ENCODE peak calls at places on chromosomes 4 and X, in six cellular contexts. One of them, this sample, is unnamed.

GRCh38 chr4:60034371-60034770 is 1165.8 kb upstream of the ADGRL3 start:
- DNase-seq in astrocyte: no peak
- DNase-seq in IMR-90: no peak
- DNase-seq in endothelial cell of umbilical vein: no peak
- DNase-seq in PC-3: no peak
- DNase-seq in fibroblast of lung: no peak
- DNase-seq in this sample: no peak

GRCh38 chr4:38241541-38241940 is 281.3 kb downstream of the PTTG2 start:
- DNase-seq in astrocyte: peak; percentile 10
- DNase-seq in IMR-90: no peak
- DNase-seq in endothelial cell of umbilical vein: no peak
- DNase-seq in PC-3: no peak
- DNase-seq in fibroblast of lung: peak; percentile 30
- DNase-seq in this sample: peak; percentile 22

GRCh38 chr4:107318078-107318477 is 282.0 kb upstream of the DKK2 start:
- DNase-seq in astrocyte: no peak
- DNase-seq in IMR-90: no peak
- DNase-seq in endothelial cell of umbilical vein: no peak
- DNase-seq in PC-3: no peak
- DNase-seq in fibroblast of lung: peak; percentile 24
- DNase-seq in this sample: peak; percentile 27

GRCh38 chr4:15930314-15930713 is 8.2 kb downstream of the FGFBP1 start:
- DNase-seq in astrocyte: no peak
- DNase-seq in IMR-90: no peak
- DNase-seq in endothelial cell of umbilical vein: no peak
- DNase-seq in PC-3: no peak
- DNase-seq in fibroblast of lung: no peak
- DNase-seq in this sample: no peak

GRCh38 chrX:69618803-69619202 is 2.9 kb downstream of the EDA start:
- DNase-seq in astrocyte: no peak
- DNase-seq in IMR-90: peak; percentile 2
- DNase-seq in endothelial cell of umbilical vein: peak; percentile 4
- DNase-seq in PC-3: peak; percentile 39
- DNase-seq in fibroblast of lung: no peak
- DNase-seq in this sample: peak; percentile 48

GRCh38 chr4:102815981-102816380 is 11.4 kb downstream of the UBE2D3 start:
- DNase-seq in astrocyte: peak; percentile 93
- DNase-seq in IMR-90: peak; percentile 95
- DNase-seq in endothelial cell of umbilical vein: peak; percentile 19
- DNase-seq in PC-3: peak; percentile 79
- DNase-seq in fibroblast of lung: peak; percentile 93
- DNase-seq in this sample: peak; percentile 59

GRCh38 chr4:168797176-168797575 is 212.9 kb downstream of the CBR4 start:
- DNase-seq in astrocyte: peak; percentile 92
- DNase-seq in IMR-90: peak; percentile 94
- DNase-seq in endothelial cell of umbilical vein: peak; percentile 72
- DNase-seq in PC-3: peak; percentile 81
- DNase-seq in fibroblast of lung: peak; percentile 90
- DNase-seq in this sample: peak; percentile 85

GRCh38 chrX:53281321-53281822 is at the start of gene IQSEC2:
- DNase-seq in astrocyte: peak; percentile 71
- DNase-seq in IMR-90: peak; percentile 77
- DNase-seq in endothelial cell of umbilical vein: peak; percentile 77
- DNase-seq in PC-3: peak; percentile 89
- DNase-seq in fibroblast of lung: peak; percentile 82
- DNase-seq in this sample: peak; percentile 91

GRCh38 chr4:13176603-13177190 is 307.4 kb downstream of the RAB28 start:
- DNase-seq in astrocyte: no peak
- DNase-seq in IMR-90: no peak
- DNase-seq in endothelial cell of umbilical vein: no peak
- DNase-seq in PC-3: no peak
- DNase-seq in fibroblast of lung: no peak
- DNase-seq in this sample: no peak

GRCh38 chr4:7031526-7032449 is 11.4 kb upstream of the TADA2B start:
- DNase-seq in astrocyte: no peak
- DNase-seq in IMR-90: no peak
- DNase-seq in endothelial cell of umbilical vein: no peak
- DNase-seq in PC-3: no peak
- DNase-seq in fibroblast of lung: peak; percentile 25
- DNase-seq in this sample: no peak

GRCh38 chr4:19063662-19064061 is 1042.1 kb upstream of the LCORL start:
- DNase-seq in astrocyte: no peak
- DNase-seq in IMR-90: no peak
- DNase-seq in endothelial cell of umbilical vein: no peak
- DNase-seq in PC-3: no peak
- DNase-seq in fibroblast of lung: no peak
- DNase-seq in this sample: no peak

GRCh38 chr4:94577136-94577535 is 125.4 kb downstream of the PDLIM5 start:
- DNase-seq in astrocyte: peak; percentile 85
- DNase-seq in IMR-90: peak; percentile 67
- DNase-seq in endothelial cell of umbilical vein: peak; percentile 70
- DNase-seq in PC-3: no peak
- DNase-seq in fibroblast of lung: peak; percentile 88
- DNase-seq in this sample: peak; percentile 73

GRCh38 chr4:185734214-185734613 is 77.8 kb downstream of the SORBS2 start:
- DNase-seq in astrocyte: no peak
- DNase-seq in IMR-90: no peak
- DNase-seq in endothelial cell of umbilical vein: no peak
- DNase-seq in PC-3: no peak
- DNase-seq in fibroblast of lung: no peak
- DNase-seq in this sample: no peak

GRCh38 chr4:185730387-185730786 is 81.6 kb downstream of the SORBS2 start:
- DNase-seq in astrocyte: peak; percentile 63
- DNase-seq in IMR-90: no peak
- DNase-seq in endothelial cell of umbilical vein: no peak
- DNase-seq in PC-3: no peak
- DNase-seq in fibroblast of lung: peak; percentile 75
- DNase-seq in this sample: peak; percentile 35

GRCh38 chr4:185729300-185729912 is 82.6 kb downstream of the SORBS2 start:
- DNase-seq in astrocyte: no peak
- DNase-seq in IMR-90: no peak
- DNase-seq in endothelial cell of umbilical vein: no peak
- DNase-seq in PC-3: no peak
- DNase-seq in fibroblast of lung: no peak
- DNase-seq in this sample: peak; percentile 36

GRCh38 chr4:185728886-185729285 is 83.1 kb downstream of the SORBS2 start:
- DNase-seq in astrocyte: no peak
- DNase-seq in IMR-90: no peak
- DNase-seq in endothelial cell of umbilical vein: peak; percentile 65
- DNase-seq in PC-3: no peak
- DNase-seq in fibroblast of lung: no peak
- DNase-seq in this sample: no peak

GRCh38 chr4:185730849-185731608 is 81.0 kb downstream of the SORBS2 start:
- DNase-seq in astrocyte: no peak
- DNase-seq in IMR-90: no peak
- DNase-seq in endothelial cell of umbilical vein: no peak
- DNase-seq in PC-3: no peak
- DNase-seq in fibroblast of lung: peak; percentile 47
- DNase-seq in this sample: peak; percentile 85
- H3K9ac ChIP-seq in astrocyte: no peak overlapping the region
- H3K9ac ChIP-seq in IMR-90: no peak overlapping the region
- H3K9ac ChIP-seq in endothelial cell of umbilical vein: no peak overlapping the region
- H3K9ac ChIP-seq in PC-3: no peak overlapping the region
- H3K9ac ChIP-seq in fibroblast of lung: no peak overlapping the region
- H3K9ac ChIP-seq in this sample: no peak overlapping the region

GRCh38 chr4:1216076-1216614 is 32.8 kb downstream of the CTBP1 start:
- DNase-seq in astrocyte: no peak
- DNase-seq in IMR-90: no peak
- DNase-seq in endothelial cell of umbilical vein: no peak
- DNase-seq in PC-3: no peak
- DNase-seq in fibroblast of lung: no peak
- DNase-seq in this sample: no peak
- H3K4me3 ChIP-seq in astrocyte: no peak overlapping the region
- H3K4me3 ChIP-seq in IMR-90: no peak overlapping the region
- H3K4me3 ChIP-seq in endothelial cell of umbilical vein: no peak overlapping the region
- H3K4me3 ChIP-seq in PC-3: no peak overlapping the region
- H3K4me3 ChIP-seq in fibroblast of lung: no peak overlapping the region
- H3K4me3 ChIP-seq in this sample: no peak overlapping the region

DNA sequence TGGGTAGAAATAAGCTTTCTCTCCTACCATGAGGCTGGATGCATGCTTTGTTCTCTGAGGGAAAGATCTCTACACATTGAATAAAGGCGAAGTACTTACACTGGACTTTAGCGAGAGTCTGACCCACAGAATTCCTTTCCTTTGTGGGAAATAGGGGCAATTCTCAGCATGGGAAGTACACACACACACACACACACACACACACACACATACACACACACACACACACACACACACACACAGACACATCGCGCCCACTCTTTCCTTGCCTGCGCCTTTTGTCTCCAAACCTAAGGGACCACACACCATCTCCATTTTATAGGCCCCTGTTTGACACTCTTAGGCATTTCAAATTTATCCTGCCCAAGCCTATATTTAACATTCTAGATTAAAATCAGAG is 83.8 kb downstream of the LUZP4 start:
- DNase-seq in astrocyte: no peak
- DNase-seq in IMR-90: no peak
- DNase-seq in endothelial cell of umbilical vein: no peak
- DNase-seq in PC-3: no peak
- DNase-seq in fibroblast of lung: no peak
- DNase-seq in this sample: no peak
- H3K9ac ChIP-seq in astrocyte: no peak overlapping the region
- H3K9ac ChIP-seq in IMR-90: no peak overlapping the region
- H3K9ac ChIP-seq in endothelial cell of umbilical vein: no peak overlapping the region
- H3K9ac ChIP-seq in PC-3: no peak overlapping the region
- H3K9ac ChIP-seq in fibroblast of lung: no peak overlapping the region
- H3K9ac ChIP-seq in this sample: no peak overlapping the region

GRCh38 chr4:23993373-23993772 is 103.5 kb upstream of the PPARGC1A start:
- DNase-seq in astrocyte: no peak
- DNase-seq in IMR-90: no peak
- DNase-seq in endothelial cell of umbilical vein: no peak
- DNase-seq in PC-3: no peak
- DNase-seq in fibroblast of lung: no peak
- DNase-seq in this sample: no peak

GRCh38 chr4:23986270-23986669 is 96.4 kb upstream of the PPARGC1A start:
- DNase-seq in astrocyte: no peak
- DNase-seq in IMR-90: no peak
- DNase-seq in endothelial cell of umbilical vein: no peak
- DNase-seq in PC-3: no peak
- DNase-seq in fibroblast of lung: no peak
- DNase-seq in this sample: no peak

DNA sequence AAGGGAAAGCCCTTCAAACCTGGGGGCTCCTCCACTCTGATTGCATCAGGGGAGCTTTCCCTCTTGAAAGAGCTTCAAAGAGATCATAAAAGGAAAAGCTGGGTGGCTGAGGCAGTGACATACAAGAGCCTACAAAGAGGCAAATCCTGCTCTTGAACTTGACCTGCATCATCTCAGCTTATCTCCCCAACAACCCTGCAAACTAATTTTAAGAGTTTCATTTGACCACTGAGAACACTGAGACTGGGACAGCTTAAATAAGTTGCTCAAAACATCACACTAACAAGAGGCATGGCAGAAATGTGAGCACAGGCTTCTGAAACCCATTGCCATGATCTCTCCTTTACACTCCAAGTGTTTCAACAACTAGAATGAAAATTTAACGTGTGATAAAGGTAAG is 101.6 kb upstream of the PPARGC1A start:
- DNase-seq in astrocyte: no peak
- DNase-seq in IMR-90: no peak
- DNase-seq in endothelial cell of umbilical vein: no peak
- DNase-seq in PC-3: no peak
- DNase-seq in fibroblast of lung: no peak
- DNase-seq in this sample: no peak
- H3K4me3 ChIP-seq in astrocyte: no peak overlapping the region
- H3K4me3 ChIP-seq in IMR-90: no peak overlapping the region
- H3K4me3 ChIP-seq in endothelial cell of umbilical vein: no peak overlapping the region
- H3K4me3 ChIP-seq in PC-3: no peak overlapping the region
- H3K4me3 ChIP-seq in fibroblast of lung: no peak overlapping the region
- H3K4me3 ChIP-seq in this sample: no peak overlapping the region

GRCh38 chr4:104491826-104492771 is 2.6 kb downstream of the CXXC4 start:
- DNase-seq in astrocyte: peak; percentile 29
- DNase-seq in IMR-90: no peak
- DNase-seq in endothelial cell of umbilical vein: peak; percentile 16
- DNase-seq in PC-3: no peak
- DNase-seq in fibroblast of lung: peak; percentile 41
- DNase-seq in this sample: peak; percentile 2

GRCh38 chr4:104494161-104494560 is 533 bp downstream of the CXXC4 start:
- DNase-seq in astrocyte: no peak
- DNase-seq in IMR-90: no peak
- DNase-seq in endothelial cell of umbilical vein: no peak
- DNase-seq in PC-3: no peak
- DNase-seq in fibroblast of lung: no peak
- DNase-seq in this sample: no peak

GRCh38 chr4:104493071-104493831 is 1.4 kb downstream of the CXXC4 start:
- DNase-seq in astrocyte: no peak
- DNase-seq in IMR-90: no peak
- DNase-seq in endothelial cell of umbilical vein: no peak
- DNase-seq in PC-3: no peak
- DNase-seq in fibroblast of lung: no peak
- DNase-seq in this sample: no peak

GRCh38 chr4:104491396-104491821 is 3.3 kb downstream of the CXXC4 start:
- DNase-seq in astrocyte: peak; percentile 18
- DNase-seq in IMR-90: no peak
- DNase-seq in endothelial cell of umbilical vein: no peak
- DNase-seq in PC-3: no peak
- DNase-seq in fibroblast of lung: peak; percentile 50
- DNase-seq in this sample: peak; percentile 38

GRCh38 chr4:104494822-104495559 is at the start of gene CXXC4:
- DNase-seq in astrocyte: peak; percentile 74
- DNase-seq in IMR-90: peak; percentile 10
- DNase-seq in endothelial cell of umbilical vein: peak; percentile 16
- DNase-seq in PC-3: no peak
- DNase-seq in fibroblast of lung: peak; percentile 80
- DNase-seq in this sample: peak; percentile 58
- H3K9ac ChIP-seq in astrocyte: peak within 1 kb of the TSS; percentile 85
- H3K9ac ChIP-seq in IMR-90: no peak within 1 kb of the TSS
- H3K9ac ChIP-seq in endothelial cell of umbilical vein: no peak within 1 kb of the TSS
- H3K9ac ChIP-seq in PC-3: no peak within 1 kb of the TSS
- H3K9ac ChIP-seq in fibroblast of lung: no peak within 1 kb of the TSS
- H3K9ac ChIP-seq in this sample: peak within 1 kb of the TSS; percentile 58

GRCh38 chr4:121784975-121785374 is 16.1 kb upstream of the EXOSC9 start:
- DNase-seq in astrocyte: peak; percentile 97
- DNase-seq in IMR-90: peak; percentile 97
- DNase-seq in endothelial cell of umbilical vein: peak; percentile 59
- DNase-seq in PC-3: peak; percentile 77
- DNase-seq in fibroblast of lung: peak; percentile 98
- DNase-seq in this sample: peak; percentile 86
- H3K4me3 ChIP-seq in astrocyte: no peak overlapping the region
- H3K4me3 ChIP-seq in IMR-90: no peak overlapping the region
- H3K4me3 ChIP-seq in endothelial cell of umbilical vein: no peak overlapping the region
- H3K4me3 ChIP-seq in PC-3: no peak overlapping the region
- H3K4me3 ChIP-seq in fibroblast of lung: no peak overlapping the region
- H3K4me3 ChIP-seq in this sample: no peak overlapping the region

DNA sequence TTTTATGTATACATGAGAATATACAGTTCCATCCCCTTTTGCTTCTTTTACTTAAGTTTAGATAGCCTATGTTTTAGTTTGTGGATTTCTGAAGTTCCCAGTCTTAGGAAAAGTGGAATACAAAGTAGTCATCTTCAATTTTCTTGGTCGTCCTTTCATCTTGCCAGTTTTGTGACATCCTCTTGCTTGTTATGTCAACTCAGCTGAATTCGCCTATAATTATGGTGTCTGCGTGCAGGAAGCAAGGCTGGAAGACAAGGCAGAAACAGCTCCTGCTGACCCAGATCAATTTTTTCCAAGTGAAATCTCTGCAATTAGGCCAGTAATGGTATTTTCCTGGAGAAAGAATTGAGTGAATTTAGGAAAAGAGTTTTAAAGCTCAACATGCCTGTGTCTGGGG is 28.1 kb upstream of the NYX start:
- DNase-seq in astrocyte: no peak
- DNase-seq in IMR-90: no peak
- DNase-seq in endothelial cell of umbilical vein: no peak
- DNase-seq in PC-3: no peak
- DNase-seq in fibroblast of lung: no peak
- DNase-seq in this sample: no peak
- H3K9ac ChIP-seq in astrocyte: no peak overlapping the region
- H3K9ac ChIP-seq in IMR-90: no peak overlapping the region
- H3K9ac ChIP-seq in endothelial cell of umbilical vein: no peak overlapping the region
- H3K9ac ChIP-seq in PC-3: no peak overlapping the region
- H3K9ac ChIP-seq in fibroblast of lung: no peak overlapping the region
- H3K9ac ChIP-seq in this sample: no peak overlapping the region

This sample was measured in adipocyte.